ENCODE peak calls at places on chromosomes 16 and 17, in eight cellular contexts. C, E, X, K, Z, L, M and F are unnamed samples.

GRCh38 chr16:1488619-1489018 is at the start of gene PTX4:
- DNase-seq in C (no peak), E (no peak), X (no peak), K (no peak), Z (no peak), L (no peak), M (no peak), F (no peak)

GRCh38 chr16:53912155-53912554 is 208.2 kb downstream of the FTO start:
- DNase-seq in C (no peak), E (no peak), X (no peak), K (no peak), Z (no peak), L (peak), M (no peak), F (no peak)

GRCh38 chr16:86380045-86380444 is 130.3 kb upstream of the FOXF1 start:
- DNase-seq in C (no peak), E (no peak), X (no peak), K (no peak), Z (no peak), L (no peak), M (no peak), F (no peak)

GRCh38 chr16:52068447-52069074 is 478.4 kb downstream of the TOX3 start:
- DNase-seq in C (peak), E (no peak), X (peak), K (no peak), Z (peak), L (peak), M (no peak), F (peak)

GRCh38 chr16:69057400-69058378 is 47.8 kb upstream of the HAS3 start:
- DNase-seq in C (no peak), E (no peak), X (no peak), K (peak), Z (no peak), L (no peak), M (peak), F (no peak)

GRCh38 chr17:76219670-76220383 is 20.5 kb downstream of the RNF157 start:
- DNase-seq in C (no peak), E (no peak), X (no peak), K (no peak), Z (peak), L (no peak), M (no peak), F (no peak)

GRCh38 chr17:42814633-42815399 is 9.3 kb downstream of the BECN1 start:
- DNase-seq in C (peak), E (no peak), X (no peak), K (peak), Z (no peak), L (no peak), M (peak), F (peak)

GRCh38 chr16:87380875-87381274 is 2.7 kb downstream of the FBXO31 start:
- DNase-seq in C (no peak), E (no peak), X (no peak), K (no peak), Z (no peak), L (no peak), M (peak), F (no peak)

GRCh38 chr16:72467157-72467759 is 295.3 kb upstream of the PMFBP1 start:
- DNase-seq in C (peak), E (peak), X (no peak), K (no peak), Z (peak), L (peak), M (peak), F (no peak)

GRCh38 chr16:15616068-15616467 is 26.9 kb downstream of the MARF1 start:
- DNase-seq in C (no peak), E (no peak), X (no peak), K (no peak), Z (no peak), L (no peak), M (no peak), F (no peak)

GRCh38 chr17:1643999-1644492 is 1.5 kb downstream of the SCARF1 start:
- DNase-seq in C (no peak), E (no peak), X (no peak), K (no peak), Z (no peak), L (no peak), M (no peak), F (no peak)

GRCh38 chr17:79872762-79873161 is 33.5 kb upstream of the CBX4 start:
- DNase-seq in C (no peak), E (no peak), X (no peak), K (no peak), Z (no peak), L (no peak), M (no peak), F (no peak)

GRCh38 chr17:75345514-75346167 is 56.4 kb upstream of the SLC25A19 start:
- DNase-seq in C (no peak), E (no peak), X (no peak), K (no peak), Z (no peak), L (no peak), M (no peak), F (no peak)

GRCh38 chr17:767076-767475 is 15.0 kb downstream of the GLOD4 start:
- DNase-seq in C (no peak), E (no peak), X (no peak), K (no peak), Z (no peak), L (no peak), M (no peak), F (no peak)

GRCh38 chr16:31833047-31833446 is 40.6 kb upstream of the ZNF267 start:
- DNase-seq in C (no peak), E (no peak), X (no peak), K (no peak), Z (no peak), L (no peak), M (no peak), F (no peak)